ENCODE peak calls at places on chromosomes 11 and 22, in ten cellular contexts. One of them, this sample, is unnamed.

GRCh38 chr11:63530021-63530420 is 6.6 kb upstream of the PLAAT4 start:
- DNase-seq in stromal cell of bone marrow: no peak
- DNase-seq in NCI-H2107: no peak
- DNase-seq in fibroblast of the conjunctiva: no peak
- DNase-seq in thyroid gland: no peak
- DNase-seq in M059J: no peak
- DNase-seq in cardiac fibroblast: no peak
- DNase-seq in A549: no peak
- DNase-seq in ELR: no peak
- DNase-seq in activated CD4-positive, alpha-beta T cell treated with anti-CD3 and anti-CD28 coated beads for 36 hours: no peak
- DNase-seq in this sample: no peak

GRCh38 chr11:128324531-128325141 is 262.7 kb downstream of the ETS1 start:
- DNase-seq in stromal cell of bone marrow: no peak
- DNase-seq in NCI-H2107: no peak
- DNase-seq in fibroblast of the conjunctiva: no peak
- DNase-seq in thyroid gland: peak
- DNase-seq in M059J: no peak
- DNase-seq in cardiac fibroblast: no peak
- DNase-seq in A549: no peak
- DNase-seq in ELR: no peak
- DNase-seq in activated CD4-positive, alpha-beta T cell treated with anti-CD3 and anti-CD28 coated beads for 36 hours: peak
- DNase-seq in this sample: no peak

GRCh38 chr11:4523666-4524065 is 21.3 kb upstream of the OR52M1 start:
- DNase-seq in stromal cell of bone marrow: no peak
- DNase-seq in NCI-H2107: no peak
- DNase-seq in fibroblast of the conjunctiva: no peak
- DNase-seq in thyroid gland: no peak
- DNase-seq in M059J: no peak
- DNase-seq in cardiac fibroblast: no peak
- DNase-seq in A549: no peak
- DNase-seq in ELR: no peak
- DNase-seq in activated CD4-positive, alpha-beta T cell treated with anti-CD3 and anti-CD28 coated beads for 36 hours: no peak
- DNase-seq in this sample: no peak

GRCh38 chr11:898540-899190 is 11.9 kb downstream of the CHID1 start:
- DNase-seq in stromal cell of bone marrow: no peak
- DNase-seq in NCI-H2107: no peak
- DNase-seq in fibroblast of the conjunctiva: no peak
- DNase-seq in thyroid gland: peak
- DNase-seq in M059J: peak
- DNase-seq in cardiac fibroblast: peak
- DNase-seq in A549: peak
- DNase-seq in ELR: peak
- DNase-seq in activated CD4-positive, alpha-beta T cell treated with anti-CD3 and anti-CD28 coated beads for 36 hours: no peak
- DNase-seq in this sample: no peak

GRCh38 chr11:2703487-2704141 is 3.8 kb upstream of the KCNQ1OT1 start:
- DNase-seq in stromal cell of bone marrow: no peak
- DNase-seq in NCI-H2107: no peak
- DNase-seq in fibroblast of the conjunctiva: no peak
- DNase-seq in thyroid gland: peak
- DNase-seq in M059J: no peak
- DNase-seq in cardiac fibroblast: peak
- DNase-seq in A549: no peak
- DNase-seq in ELR: no peak
- DNase-seq in activated CD4-positive, alpha-beta T cell treated with anti-CD3 and anti-CD28 coated beads for 36 hours: no peak
- DNase-seq in this sample: no peak

GRCh38 chr11:73787051-73787642 is 527 bp upstream of the MRPL48 start:
- DNase-seq in stromal cell of bone marrow: no peak
- DNase-seq in NCI-H2107: no peak
- DNase-seq in fibroblast of the conjunctiva: no peak
- DNase-seq in thyroid gland: peak
- DNase-seq in M059J: no peak
- DNase-seq in cardiac fibroblast: no peak
- DNase-seq in A549: no peak
- DNase-seq in ELR: no peak
- DNase-seq in activated CD4-positive, alpha-beta T cell treated with anti-CD3 and anti-CD28 coated beads for 36 hours: peak
- DNase-seq in this sample: no peak

GRCh38 chr11:47979378-47980092 is 824 bp upstream of the PTPRJ start:
- DNase-seq in stromal cell of bone marrow: no peak
- DNase-seq in NCI-H2107: no peak
- DNase-seq in fibroblast of the conjunctiva: no peak
- DNase-seq in thyroid gland: peak
- DNase-seq in M059J: peak
- DNase-seq in cardiac fibroblast: no peak
- DNase-seq in A549: peak
- DNase-seq in ELR: no peak
- DNase-seq in activated CD4-positive, alpha-beta T cell treated with anti-CD3 and anti-CD28 coated beads for 36 hours: no peak
- DNase-seq in this sample: no peak

GRCh38 chr11:35013514-35014191 is 97.2 kb downstream of the PDHX start:
- DNase-seq in stromal cell of bone marrow: no peak
- DNase-seq in NCI-H2107: no peak
- DNase-seq in fibroblast of the conjunctiva: no peak
- DNase-seq in thyroid gland: no peak
- DNase-seq in M059J: peak
- DNase-seq in cardiac fibroblast: peak
- DNase-seq in A549: no peak
- DNase-seq in ELR: peak
- DNase-seq in activated CD4-positive, alpha-beta T cell treated with anti-CD3 and anti-CD28 coated beads for 36 hours: peak
- DNase-seq in this sample: no peak

GRCh38 chr11:115656684-115657083 is 152.5 kb upstream of the CADM1 start:
- DNase-seq in stromal cell of bone marrow: no peak
- DNase-seq in NCI-H2107: no peak
- DNase-seq in fibroblast of the conjunctiva: no peak
- DNase-seq in thyroid gland: no peak
- DNase-seq in M059J: peak
- DNase-seq in cardiac fibroblast: no peak
- DNase-seq in A549: peak
- DNase-seq in ELR: no peak
- DNase-seq in activated CD4-positive, alpha-beta T cell treated with anti-CD3 and anti-CD28 coated beads for 36 hours: no peak
- DNase-seq in this sample: no peak

GRCh38 chr11:38547464-38547863 is 1949.4 kb upstream of the RAG2 start:
- DNase-seq in stromal cell of bone marrow: no peak
- DNase-seq in NCI-H2107: no peak
- DNase-seq in fibroblast of the conjunctiva: no peak
- DNase-seq in thyroid gland: no peak
- DNase-seq in M059J: peak
- DNase-seq in cardiac fibroblast: no peak
- DNase-seq in A549: no peak
- DNase-seq in ELR: peak
- DNase-seq in activated CD4-positive, alpha-beta T cell treated with anti-CD3 and anti-CD28 coated beads for 36 hours: no peak
- DNase-seq in this sample: no peak

GRCh38 chr11:88089134-88089533 is 86.1 kb downstream of the RAB38 start:
- DNase-seq in stromal cell of bone marrow: peak
- DNase-seq in NCI-H2107: no peak
- DNase-seq in fibroblast of the conjunctiva: no peak
- DNase-seq in thyroid gland: no peak
- DNase-seq in M059J: no peak
- DNase-seq in cardiac fibroblast: no peak
- DNase-seq in A549: no peak
- DNase-seq in ELR: no peak
- DNase-seq in activated CD4-positive, alpha-beta T cell treated with anti-CD3 and anti-CD28 coated beads for 36 hours: no peak
- DNase-seq in this sample: no peak

GRCh38 chr22:42780070-42780540 is 59.4 kb upstream of the A4GALT start:
- DNase-seq in stromal cell of bone marrow: peak
- DNase-seq in NCI-H2107: peak
- DNase-seq in fibroblast of the conjunctiva: peak
- DNase-seq in thyroid gland: peak
- DNase-seq in M059J: peak
- DNase-seq in cardiac fibroblast: peak
- DNase-seq in A549: peak
- DNase-seq in ELR: peak
- DNase-seq in activated CD4-positive, alpha-beta T cell treated with anti-CD3 and anti-CD28 coated beads for 36 hours: peak
- DNase-seq in this sample: peak

GRCh38 chr11:112366777-112367176 is 106.1 kb upstream of the PLET1 start:
- DNase-seq in stromal cell of bone marrow: no peak
- DNase-seq in NCI-H2107: no peak
- DNase-seq in fibroblast of the conjunctiva: peak
- DNase-seq in thyroid gland: no peak
- DNase-seq in M059J: peak
- DNase-seq in cardiac fibroblast: no peak
- DNase-seq in A549: no peak
- DNase-seq in ELR: peak
- DNase-seq in activated CD4-positive, alpha-beta T cell treated with anti-CD3 and anti-CD28 coated beads for 36 hours: no peak
- DNase-seq in this sample: no peak

GRCh38 chr11:17979770-17980371 is 33.0 kb downstream of the SERGEF start:
- DNase-seq in stromal cell of bone marrow: no peak
- DNase-seq in NCI-H2107: no peak
- DNase-seq in fibroblast of the conjunctiva: no peak
- DNase-seq in thyroid gland: peak
- DNase-seq in M059J: peak
- DNase-seq in cardiac fibroblast: peak
- DNase-seq in A549: peak
- DNase-seq in ELR: peak
- DNase-seq in activated CD4-positive, alpha-beta T cell treated with anti-CD3 and anti-CD28 coated beads for 36 hours: peak
- DNase-seq in this sample: no peak